ENCODE peak calls at places on chromosomes 5 and 9, in four cellular contexts. U is CD8-positive, alpha-beta memory T cell; C is fibroblast of lung; F is mesenchymal stem cell. J is an unnamed sample.

GRCh38 chr5:168710706-168711105 is 131.5 kb upstream of the PANK3 start:
- DNase-seq in U (no peak), C (no peak), F (no peak), J (no peak)

GRCh38 chr5:154967419-154968024 is 26.6 kb downstream of the MRPL22 start:
- DNase-seq in U (no peak), C (no peak), F (peak), J (peak)

GRCh38 chr9:121645853-121646807 is 5.3 kb upstream of the DAB2IP start:
- DNase-seq in C (no peak), U (no peak), F (no peak), J (no peak)

GRCh38 chr5:143401846-143402463 is 1.5 kb downstream of the NR3C1 start:
- DNase-seq in U (peak), C (no peak), F (no peak), J (no peak)

GRCh38 chr5:52173133-52173532 is 614.6 kb upstream of the ITGA1 start:
- DNase-seq in F (no peak), U (no peak), C (no peak), J (no peak)

GRCh38 chr5:154309361-154309725 is 118.8 kb downstream of the GALNT10 start:
- DNase-seq in F (peak), U (no peak), C (peak), J (no peak)

GRCh38 chr5:79069488-79070001 is at the start of the genes BHMT2 and DMGDH:
- DNase-seq in U (no peak), F (no peak), C (peak), J (no peak)

GRCh38 chr9:128081052-128081451 is 13.0 kb downstream of the SLC25A25 start:
- DNase-seq in C (peak), F (peak), U (no peak), J (no peak)

GRCh38 chr5:120614512-120614911 is 150.4 kb downstream of the PRR16 start:
- DNase-seq in C (peak), U (no peak), F (peak), J (no peak)

GRCh38 chr9:120531683-120532300 is 48.2 kb downstream of the CDK5RAP2 start:
- DNase-seq in U (no peak), F (peak), C (peak), J (peak)

DNA sequence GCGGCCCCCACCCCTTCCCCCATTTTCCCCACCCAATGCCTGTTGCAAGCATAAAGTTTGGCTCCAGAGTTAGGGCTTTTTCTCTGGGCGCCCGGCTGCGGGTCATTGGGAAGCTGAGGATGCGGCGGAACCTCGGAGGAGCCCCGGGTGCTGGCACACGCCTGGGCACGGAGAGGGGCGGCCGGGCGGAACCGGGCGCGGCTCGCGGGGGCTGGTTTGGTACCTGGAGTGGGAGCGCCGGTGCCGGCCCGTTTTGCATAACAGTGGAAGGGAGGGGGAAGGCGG is 1.2 kb downstream of the PPARGC1B start:
- DNase-seq in U (no peak), C (no peak), F (no peak), J (peak)
- H3K4me3 ChIP-seq in U (peak), C (peak), F (peak), J (peak)

GRCh38 chr9:122912671-122912963 is 506 bp downstream of the ZBTB6 start:
- DNase-seq in C (no peak), U (no peak), F (no peak), J (no peak)
- H3K4me3 ChIP-seq in C (peak), U (peak), F (peak), J (peak)

GRCh38 chr5:94691947-94692346 is 73.5 kb downstream of the SLF1 start:
- DNase-seq in U (no peak), F (peak), C (peak), J (peak)

GRCh38 chr5:94693845-94694370 is 75.4 kb downstream of the SLF1 start:
- DNase-seq in U (no peak), C (no peak), F (no peak), J (no peak)

GRCh38 chr5:94692610-94693009 is 74.1 kb downstream of the SLF1 start:
- DNase-seq in U (no peak), C (no peak), F (no peak), J (no peak)

GRCh38 chr5:94694671-94695070 is 76.2 kb downstream of the SLF1 start:
- DNase-seq in U (no peak), F (no peak), C (peak), J (no peak)

GRCh38 chr5:94693043-94693822 is 74.8 kb downstream of the SLF1 start:
- DNase-seq in U (peak), F (peak), C (peak), J (peak)
- H3K4me3 ChIP-seq in U (no peak), F (no peak), C (no peak), J (no peak)

GRCh38 chr9:76905661-76905983 is 292 bp downstream of the PRUNE2 start:
- DNase-seq in F (no peak), C (peak), U (no peak), J (no peak)
- H3K4me3 ChIP-seq in F (peak), C (peak), U (no peak), J (peak)

DNA sequence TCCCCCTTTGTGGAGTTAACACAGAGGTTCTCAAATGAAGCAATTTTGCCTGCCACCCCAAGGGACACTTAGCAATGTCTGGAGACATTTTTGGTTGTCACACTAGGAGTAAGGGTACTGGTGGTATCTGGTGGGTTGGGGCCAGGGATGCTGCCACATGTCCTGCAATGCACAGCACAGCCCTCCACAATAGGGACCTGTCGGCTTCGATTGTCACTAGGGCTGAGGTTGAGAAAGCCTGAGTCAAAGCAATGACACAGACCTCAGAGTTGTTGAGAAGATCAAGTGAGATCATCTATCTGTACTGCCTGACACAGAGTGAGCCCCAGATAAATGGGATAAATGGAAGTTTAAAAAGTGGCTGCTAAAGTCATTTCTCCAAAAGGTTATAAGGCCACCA is 249.2 kb upstream of the KLF4 start:
- DNase-seq in C (peak), F (no peak), U (no peak), J (no peak)
- H3K4me3 ChIP-seq in C (no peak), F (peak), U (no peak), J (no peak)

GRCh38 chr5:116569999-116570398 is 4.6 kb downstream of the SEMA6A start:
- DNase-seq in F (no peak), U (no peak), C (no peak), J (no peak)

GRCh38 chr5:116573617-116574431 is 799 bp downstream of the SEMA6A start:
- DNase-seq in C (peak), U (no peak), F (peak), J (no peak)

GRCh38 chr5:116573279-116573616 is 1.4 kb downstream of the SEMA6A start:
- DNase-seq in U (no peak), F (peak), C (peak), J (no peak)

GRCh38 chr5:116572375-116573278 is 2.0 kb downstream of the SEMA6A start:
- DNase-seq in F (peak), C (peak), U (no peak), J (no peak)

DNA sequence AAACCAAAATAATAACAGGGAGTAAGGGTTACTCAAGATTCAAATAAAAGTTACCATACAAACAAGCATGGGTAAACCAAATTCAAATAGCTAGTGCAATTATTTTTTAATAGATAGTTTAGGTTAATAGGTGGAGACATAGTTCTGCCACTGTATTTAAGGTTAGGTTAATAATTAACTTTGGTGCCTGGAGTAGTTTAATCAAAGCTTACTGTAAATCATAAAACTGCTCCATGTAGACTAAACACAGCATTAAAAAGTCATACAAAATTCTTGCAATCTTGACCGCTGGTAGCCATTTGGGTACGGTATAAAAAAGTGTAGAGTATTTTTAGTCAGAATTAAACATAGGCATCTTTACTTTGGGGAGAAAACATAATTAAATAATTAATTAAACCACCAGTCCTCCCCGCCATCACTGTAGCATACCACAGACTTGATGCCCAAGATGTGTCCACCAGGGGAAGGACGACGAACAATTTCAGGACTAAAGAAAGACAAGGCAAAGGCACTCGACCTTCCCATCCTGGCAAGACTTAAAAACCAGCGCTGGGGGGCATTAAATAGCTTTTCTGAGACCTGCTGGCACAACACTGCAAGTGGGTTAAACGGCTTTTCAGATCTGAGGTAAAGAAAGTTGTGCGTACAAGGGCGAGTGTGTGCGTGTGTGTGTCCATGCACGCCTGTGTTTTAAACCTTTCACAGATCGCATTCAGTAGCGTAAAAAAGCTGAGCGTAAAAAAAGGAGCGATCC is 2.9 kb downstream of the SEMA6A start:
- DNase-seq in C (no peak), U (no peak), F (peak), J (no peak)
- H3K4me3 ChIP-seq in C (no peak), U (no peak), F (no peak), J (no peak)

DNA sequence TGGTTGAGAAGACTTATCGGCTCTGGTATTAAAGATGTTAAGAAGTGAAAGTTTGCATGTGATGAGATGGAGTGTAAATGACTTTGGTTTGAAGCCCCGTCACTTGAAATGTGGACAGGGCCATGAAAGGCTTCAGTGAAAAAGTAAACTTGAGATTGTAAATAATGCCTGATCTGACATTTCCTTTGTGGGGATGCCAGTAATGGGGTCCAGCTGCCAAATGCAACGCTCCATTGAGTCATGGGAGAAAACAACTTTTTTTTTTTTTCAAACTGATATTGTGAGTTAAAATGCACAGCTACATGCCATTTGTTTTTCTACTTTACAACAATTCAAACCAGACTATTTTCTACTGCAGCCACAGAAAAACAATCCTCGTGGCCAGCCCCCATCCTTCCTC is 327.0 kb upstream of the TNC start:
- DNase-seq in C (peak), F (no peak), U (no peak), J (peak)
- H3K4me3 ChIP-seq in C (no peak), F (no peak), U (no peak), J (no peak)